ENCODE peak calls at places on chromosomes 6 and 20, in six cellular contexts. M, L, O, I, R and S are unnamed samples. For H3K4me1, the result is how much of the 10 kb centered on the place peaks cover.

GRCh38 chr6:162854734-162855191 is 127.0 kb downstream of the PACRG start:
- DNase-seq in M (no peak), L (no peak), O (peak), I (no peak), R (no peak), S (no peak)

GRCh38 chr20:63863798-63864544 is 1.1 kb upstream of the TPD52L2 start:
- DNase-seq in M (peak), L (peak), O (peak), I (peak), R (peak), S (peak)

GRCh38 chr6:34485321-34486060 is 19.6 kb downstream of the PACSIN1 start:
- DNase-seq in M (no peak), L (no peak), O (no peak), I (no peak), R (no peak), S (no peak)

GRCh38 chr6:75600694-75601265 is 900 bp upstream of the SENP6 start:
- DNase-seq in M (no peak), L (no peak), O (no peak), I (no peak), R (no peak), S (no peak)

GRCh38 chr6:153129873-153130514 is 1.1 kb downstream of the RGS17 start:
- DNase-seq in M (no peak), L (no peak), O (peak), I (no peak), R (no peak), S (no peak)

GRCh38 chr6:38483526-38483925 is 156.2 kb downstream of the BTBD9 start:
- DNase-seq in M (no peak), L (no peak), O (no peak), I (no peak), R (no peak), S (no peak)

GRCh38 chr6:166575190-166575589 is 11.3 kb downstream of the RAMACL start:
- DNase-seq in M (no peak), L (peak), O (no peak), I (no peak), R (no peak), S (peak)

GRCh38 chr6:108133594-108134179 is 32.1 kb upstream of the NR2E1 start:
- DNase-seq in M (no peak), L (peak), O (peak), I (no peak), R (no peak), S (peak)

GRCh38 chr6:116159782-116160524 is 34.0 kb upstream of the COL10A1 start:
- DNase-seq in M (no peak), L (no peak), O (no peak), I (no peak), R (no peak), S (no peak)

GRCh38 chr6:4853782-4854511 is 77.7 kb downstream of the CDYL start:
- DNase-seq in M (no peak), L (no peak), O (no peak), I (no peak), R (no peak), S (no peak)

GRCh38 chr6:135546206-135546605 is 48.7 kb upstream of the AHI1 start:
- DNase-seq in M (no peak), L (no peak), O (no peak), I (no peak), R (no peak), S (no peak)

GRCh38 chr20:46767127-46767761 is 57.8 kb downstream of the SLC2A10 start:
- DNase-seq in M (no peak), L (no peak), O (peak), I (no peak), R (no peak), S (no peak)

GRCh38 chr6:122352958-122353357 is 46.5 kb upstream of the HSF2 start:
- DNase-seq in M (no peak), L (no peak), O (no peak), I (no peak), R (no peak), S (no peak)

GRCh38 chr6:18323935-18324707 is 59.8 kb upstream of the DEK start:
- DNase-seq in M (no peak), L (no peak), O (peak), I (no peak), R (no peak), S (no peak)

GRCh38 chr20:51848346-51848745 is 46.0 kb upstream of the SALL4 start:
- DNase-seq in M (no peak), L (no peak), O (no peak), I (no peak), R (no peak), S (no peak)

GRCh38 chr20:55961351-55962320 is 43.7 kb downstream of the CBLN4 start:
- DNase-seq in M (no peak), L (no peak), O (no peak), I (no peak), R (no peak), S (no peak)

GRCh38 chr6:29947292-29947980 is 5.1 kb downstream of the HLA-A start:
- DNase-seq in M (no peak), L (no peak), O (no peak), I (no peak), R (no peak), S (no peak)

GRCh38 chr6:20215310-20215709 is 3.0 kb upstream of the MBOAT1 start:
- DNase-seq in M (no peak), L (no peak), O (no peak), I (no peak), R (no peak), S (no peak)

GRCh38 chr6:7978736-7979135 is 68.1 kb upstream of the TXNDC5 start:
- DNase-seq in M (no peak), L (no peak), O (no peak), I (no peak), R (no peak), S (no peak)

GRCh38 chr6:79377830-79378460 is 143.5 kb upstream of the HMGN3 start:
- DNase-seq in M (no peak), L (no peak), O (no peak), I (no peak), R (no peak), S (no peak)

GRCh38 chr6:72857791-72858190 is 235.9 kb downstream of the KCNQ5 start:
- DNase-seq in M (no peak), L (no peak), O (no peak), I (no peak), R (no peak), S (no peak)

GRCh38 chr6:9502991-9503761 is 911.7 kb downstream of the TFAP2A start:
- DNase-seq in M (no peak), L (no peak), O (no peak), I (no peak), R (no peak), S (no peak)

GRCh38 chr20:49558826-49559225 is 9.1 kb downstream of the PTGIS start:
- DNase-seq in M (no peak), L (no peak), O (no peak), I (no peak), R (no peak), S (no peak)

GRCh38 chr6:158560787-158561246 is 926 bp downstream of the TMEM181 start:
- DNase-seq in M (no peak), L (no peak), O (peak), I (no peak), R (peak), S (peak)

GRCh38 chr20:40251284-40251932 is 437.6 kb downstream of the MAFB start:
- DNase-seq in M (no peak), L (no peak), O (peak), I (no peak), R (no peak), S (no peak)

GRCh38 chr6:134875367-134875766 is 74.5 kb downstream of the ALDH8A1 start:
- DNase-seq in M (no peak), L (no peak), O (no peak), I (no peak), R (no peak), S (no peak)

GRCh38 chr6:155201461-155202226 is 62.2 kb upstream of the CLDN20 start:
- DNase-seq in M (no peak), L (no peak), O (no peak), I (no peak), R (no peak), S (no peak)

GRCh38 chr6:42268016-42268834 is 50.6 kb upstream of the MRPS10 start:
- DNase-seq in M (no peak), L (no peak), O (no peak), I (no peak), R (no peak), S (no peak)

GRCh38 chr6:169921853-169922779 is 170.7 kb downstream of the ERMARD start:
- DNase-seq in M (no peak), L (no peak), O (no peak), I (no peak), R (no peak), S (no peak)

GRCh38 chr6:168313371-168314028 is 6.1 kb downstream of the DACT2 start:
- DNase-seq in M (no peak), L (no peak), O (no peak), I (no peak), R (no peak), S (no peak)

GRCh38 chr6:19268718-19269117 is 568.5 kb upstream of the ID4 start:
- DNase-seq in M (no peak), L (no peak), O (no peak), I (no peak), R (no peak), S (no peak)

GRCh38 chr20:62080249-62080993 is 14.7 kb upstream of the TAF4 start:
- DNase-seq in M (no peak), L (no peak), O (no peak), I (no peak), R (no peak), S (no peak)

GRCh38 chr6:139996253-139996834 is 621.9 kb upstream of the CITED2 start:
- DNase-seq in M (no peak), L (no peak), O (peak), I (no peak), R (no peak), S (no peak)

GRCh38 chr6:4135665-4136353 is 434 bp upstream of the ECI2 start:
- DNase-seq in M (peak), L (peak), O (peak), I (peak), R (peak), S (peak)

GRCh38 chr6:89197141-89197540 is 20.0 kb downstream of the GABRR1 start:
- DNase-seq in M (no peak), L (no peak), O (no peak), I (no peak), R (no peak), S (no peak)

GRCh38 chr6:105138141-105138540 is 41.7 kb downstream of the POPDC3 start:
- DNase-seq in M (no peak), L (no peak), O (no peak), I (no peak), R (no peak), S (no peak)

GRCh38 chr6:105135056-105135455 is 44.8 kb downstream of the POPDC3 start:
- DNase-seq in M (no peak), L (no peak), O (peak), I (no peak), R (no peak), S (no peak)

GRCh38 chr6:105137388-105137787 is 42.4 kb downstream of the POPDC3 start:
- DNase-seq in M (no peak), L (peak), O (peak), I (no peak), R (peak), S (peak)

GRCh38 chr6:105136433-105137350 is 43.1 kb downstream of the POPDC3 start:
- DNase-seq in M (no peak), L (peak), O (peak), I (peak), R (peak), S (no peak)

GRCh38 chr6:105135907-105136432 is 43.8 kb downstream of the POPDC3 start:
- DNase-seq in M (no peak), L (no peak), O (no peak), I (no peak), R (no peak), S (no peak)
- H3K4me3 ChIP-seq in M (peak), L (peak), O (peak), I (no peak), R (peak), S (peak)

DNA sequence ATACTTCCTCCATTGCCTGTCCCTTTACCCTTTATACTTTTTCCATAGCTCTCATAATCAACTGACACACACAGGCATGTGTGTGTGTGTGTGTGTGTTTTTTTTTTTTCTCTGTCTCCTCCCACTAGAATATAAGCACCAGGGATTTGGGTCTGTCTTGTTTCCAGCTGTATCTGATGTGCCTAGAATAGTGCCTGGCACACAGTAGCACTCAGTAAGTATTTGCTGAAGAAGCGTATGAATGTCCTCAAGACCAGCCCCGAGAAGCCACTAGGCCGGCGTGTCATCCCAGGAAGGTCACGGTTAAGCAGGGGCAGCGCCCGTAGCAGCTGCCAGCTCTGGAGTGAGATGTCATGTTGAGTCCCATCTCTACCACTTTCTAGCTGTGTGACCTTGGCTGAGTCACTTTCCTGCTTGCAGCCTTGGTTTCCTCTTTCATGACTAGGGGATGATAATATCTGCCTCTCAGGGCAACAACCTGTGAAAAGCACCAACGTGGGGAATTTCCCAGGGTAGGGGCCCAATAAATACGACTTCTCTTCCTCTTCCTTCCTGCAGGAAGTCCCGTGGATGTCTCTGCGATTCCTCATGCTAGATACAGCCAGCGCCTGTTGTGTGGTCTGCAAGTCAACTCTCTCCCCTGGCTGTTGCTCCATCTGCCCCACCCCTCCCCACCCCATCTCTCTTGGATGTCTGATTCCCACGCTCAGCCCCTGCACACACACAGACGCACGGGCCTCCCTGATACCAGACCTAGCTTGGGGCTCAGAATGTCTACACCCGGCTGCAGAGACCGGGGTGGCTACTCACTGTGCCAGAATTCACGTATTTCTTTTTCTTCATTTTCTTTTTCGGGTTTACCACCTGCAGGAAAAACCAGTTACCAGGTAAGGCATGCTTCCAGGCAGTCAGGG is 58.1 kb downstream of the RAB44 start:
- DNase-seq in M (no peak), L (no peak), O (no peak), I (peak), R (no peak), S (no peak)
- H3K4me1 ChIP-seq in M (half or more), L (under half), O (under half), I (half or more), R (under half), S (under half)

GRCh38 chr6:44311767-44312166 is 1.4 kb downstream of the AARS2 start:
- DNase-seq in M (no peak), L (no peak), O (no peak), I (no peak), R (no peak), S (no peak)
- H3K4me3 ChIP-seq in M (no peak), L (no peak), O (no peak), I (no peak), R (no peak), S (no peak)

DNA sequence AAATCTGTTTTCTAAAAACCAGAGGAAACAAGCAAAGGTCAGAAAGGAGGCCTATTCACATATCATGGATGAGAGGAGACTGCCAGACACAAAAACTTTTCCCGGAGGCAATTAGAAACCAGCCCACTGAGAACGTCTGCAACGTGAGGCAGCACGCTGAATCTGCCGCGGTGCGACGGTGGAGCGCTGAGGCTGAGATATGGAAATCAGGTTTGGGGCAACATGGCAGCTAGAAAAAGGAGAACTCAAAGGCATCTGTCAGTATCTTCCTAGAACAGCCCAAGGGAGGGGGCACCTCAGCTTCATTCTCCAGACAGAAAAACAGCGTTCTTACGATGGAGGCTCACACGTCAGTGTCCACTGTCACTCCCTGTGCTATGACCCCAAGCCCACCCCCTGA is 5.2 kb downstream of the PRELID3B start:
- DNase-seq in M (no peak), L (no peak), O (no peak), I (no peak), R (no peak), S (no peak)
- H3K4me1 ChIP-seq in M (under half), L (under half), O (under half), I (under half), R (under half), S (under half)

DNA sequence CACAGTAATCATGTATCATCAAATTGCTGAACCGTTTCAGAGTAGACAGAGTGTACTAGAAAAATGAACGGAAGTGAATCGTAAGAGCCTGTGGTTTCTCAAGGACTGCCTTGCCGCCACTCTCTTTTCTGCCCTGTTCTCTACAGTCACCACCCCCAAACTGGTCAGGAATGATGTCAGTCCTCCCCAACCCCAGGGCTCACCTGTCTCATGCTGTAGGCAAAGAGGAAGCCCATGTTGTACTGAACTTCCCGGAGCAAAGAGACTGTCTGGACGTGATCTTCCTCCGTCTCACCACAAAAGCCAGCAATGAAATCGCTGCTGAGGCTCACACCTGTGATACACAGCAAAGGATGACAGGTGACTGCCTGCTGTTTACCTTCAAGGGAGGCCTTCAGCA is 31.0 kb downstream of the CDK5RAP1 start:
- DNase-seq in M (no peak), L (no peak), O (no peak), I (peak), R (no peak), S (peak)
- H3K4me3 ChIP-seq in M (no peak), L (no peak), O (no peak), I (no peak), R (no peak), S (no peak)

DNA sequence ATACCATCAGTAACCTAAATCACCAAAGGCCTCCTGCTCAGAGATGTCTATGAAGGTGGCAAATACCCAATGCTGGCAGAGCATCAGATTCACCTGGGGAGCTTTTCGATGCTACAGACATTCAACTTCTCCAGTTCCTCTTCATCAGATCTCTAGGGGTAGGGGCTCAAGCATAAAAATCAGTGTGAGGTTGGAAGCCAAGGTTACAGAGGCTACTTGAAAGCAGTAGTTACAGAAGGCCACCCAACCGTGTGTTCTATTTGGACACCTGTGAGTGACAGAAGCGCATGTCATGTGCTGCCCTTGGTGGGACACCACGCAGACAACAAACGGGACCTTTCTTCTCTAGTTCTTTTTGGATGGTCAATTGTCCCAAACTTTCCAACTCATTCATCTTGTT is 53.3 kb downstream of the TNFAIP3 start:
- DNase-seq in M (no peak), L (no peak), O (no peak), I (no peak), R (no peak), S (no peak)
- H3K4me1 ChIP-seq in M (under half), L (under half), O (under half), I (under half), R (under half), S (under half)

GRCh38 chr6:27136978-27137814 is 110.3 kb upstream of the PRSS16 start:
- DNase-seq in M (no peak), L (no peak), O (no peak), I (no peak), R (no peak), S (no peak)

GRCh38 chr6:27139753-27140522 is 107.6 kb upstream of the PRSS16 start:
- DNase-seq in M (no peak), L (no peak), O (peak), I (no peak), R (no peak), S (no peak)

GRCh38 chr6:27138398-27138797 is 109.1 kb upstream of the PRSS16 start:
- DNase-seq in M (no peak), L (no peak), O (no peak), I (no peak), R (no peak), S (no peak)

GRCh38 chr6:27141013-27141412 is 106.5 kb upstream of the PRSS16 start:
- DNase-seq in M (no peak), L (no peak), O (no peak), I (no peak), R (no peak), S (no peak)

GRCh38 chr6:27138837-27139752 is 108.4 kb upstream of the PRSS16 start:
- DNase-seq in M (no peak), L (peak), O (peak), I (peak), R (no peak), S (no peak)
- H3K4me3 ChIP-seq in M (peak), L (peak), O (peak), I (peak), R (peak), S (peak)

DNA sequence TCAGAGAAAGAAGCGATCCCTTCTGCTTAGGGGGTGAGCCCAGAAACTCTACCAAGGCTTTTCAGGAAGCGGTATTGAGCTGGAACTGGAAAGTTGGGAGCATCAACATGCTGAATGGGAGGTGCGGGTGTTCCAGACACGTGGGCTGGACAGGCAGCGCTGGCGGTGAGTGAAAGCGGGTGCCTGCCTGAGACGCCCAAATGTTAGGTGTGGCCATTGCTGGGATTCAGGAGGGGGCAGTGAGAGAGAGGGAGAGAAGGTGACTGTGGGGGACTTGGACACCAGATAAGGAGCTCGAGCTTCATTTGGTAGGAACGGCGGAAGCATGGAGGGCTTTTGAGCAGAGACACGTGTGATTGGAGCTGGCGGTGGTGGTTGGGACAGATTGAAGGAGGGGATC is 157.7 kb downstream of the ZDHHC14 start:
- DNase-seq in M (no peak), L (no peak), O (no peak), I (no peak), R (peak), S (no peak)
- H3K4me1 ChIP-seq in M (under half), L (half or more), O (under half), I (under half), R (under half), S (under half)

GRCh38 chr20:60136640-60137411 is 178.6 kb downstream of the CDH26 start:
- DNase-seq in M (no peak), L (no peak), O (no peak), I (no peak), R (no peak), S (no peak)

GRCh38 chr20:60137657-60138245 is 179.5 kb downstream of the CDH26 start:
- DNase-seq in M (no peak), L (no peak), O (no peak), I (no peak), R (no peak), S (no peak)

GRCh38 chr20:60135276-60135675 is 177.1 kb downstream of the CDH26 start:
- DNase-seq in M (no peak), L (no peak), O (no peak), I (no peak), R (no peak), S (no peak)

GRCh38 chr20:60139663-60140446 is 181.6 kb downstream of the CDH26 start:
- DNase-seq in M (no peak), L (no peak), O (no peak), I (no peak), R (no peak), S (no peak)

GRCh38 chr20:60138263-60139127 is 180.3 kb downstream of the CDH26 start:
- DNase-seq in M (no peak), L (peak), O (no peak), I (no peak), R (no peak), S (no peak)
- H3K4me3 ChIP-seq in M (peak), L (no peak), O (no peak), I (peak), R (peak), S (no peak)